ENCODE peak calls at places on chromosomes 4 and X, in seven cellular contexts. M is activated CD4-positive, CD25-positive, alpha-beta regulatory T cell; J is endodermal cell; P is AG09309; H is substantia nigra; Q is dermis blood vessel endothelial cell; S is T follicular helper cell. I is an unnamed sample.

GRCh38 chr4:77154074-77154473 is 2.9 kb upstream of the CCNG2 start:
- DNase-seq in S (no peak), J (no peak), Q (no peak), P (no peak), H (no peak), M (no peak), I (no peak)

GRCh38 chrX:132216806-132217202 is 2.4 kb downstream of the RAP2C start:
- DNase-seq in Q (peak; percentile 32), J (no peak), H (no peak), M (no peak), P (no peak), S (peak; percentile 11), I (peak; percentile 4)

GRCh38 chr4:20544645-20545044 is 155.6 kb upstream of the PACRGL start:
- DNase-seq in J (no peak), P (no peak), S (no peak), M (no peak), H (no peak), Q (peak; percentile 51), I (no peak)

GRCh38 chr4:114250439-114250891 is 271.0 kb upstream of the ARSJ start:
- DNase-seq in H (no peak), M (no peak), P (no peak), Q (no peak), S (no peak), J (no peak), I (no peak)

GRCh38 chrX:11688201-11688600 is 22.5 kb upstream of the ARHGAP6 start:
- DNase-seq in M (no peak), Q (no peak), H (no peak), S (no peak), P (no peak), J (no peak), I (no peak)

GRCh38 chrX:10932842-10933440 is 178.2 kb upstream of the HCCS start:
- DNase-seq in Q (peak; percentile 48), S (no peak), H (no peak), P (no peak), J (no peak), M (no peak), I (no peak)

GRCh38 chr4:111027526-111027925 is 404.6 kb upstream of the PITX2 start:
- DNase-seq in P (peak; percentile 85), H (no peak), S (no peak), M (no peak), J (no peak), Q (no peak), I (no peak)

GRCh38 chr4:26032142-26032541 is 118.1 kb downstream of the SMIM20 start:
- DNase-seq in P (no peak), J (no peak), H (no peak), M (no peak), S (no peak), Q (no peak), I (no peak)

GRCh38 chr4:183563874-183564273 is 59.0 kb downstream of the ING2 start:
- DNase-seq in P (peak; percentile 18), Q (no peak), J (no peak), H (no peak), M (no peak), S (no peak), I (no peak)

GRCh38 chr4:70892086-70892769 is 9.9 kb upstream of the MOB1B start:
- DNase-seq in P (no peak), Q (no peak), M (no peak), H (no peak), S (no peak), J (no peak), I (no peak)

GRCh38 chrX:49019599-49020249 is 17.7 kb upstream of the GRIPAP1 start:
- DNase-seq in J (no peak), S (no peak), P (no peak), M (no peak), Q (no peak), H (no peak), I (no peak)

GRCh38 chr4:33386761-33387160 is 2666.6 kb downstream of the PCDH7 start:
- DNase-seq in P (no peak), H (no peak), Q (no peak), M (no peak), S (no peak), J (no peak), I (no peak)

GRCh38 chrX:134604701-134605271 is 53.5 kb downstream of the PLAC1 start:
- DNase-seq in M (no peak), H (no peak), Q (peak; percentile 32), P (no peak), J (no peak), S (no peak), I (no peak)

GRCh38 chr4:47383829-47384427 is 79.6 kb downstream of the COMMD8 start:
- DNase-seq in M (no peak), P (no peak), S (no peak), Q (peak; percentile 43), H (no peak), J (no peak), I (no peak)

GRCh38 chr4:56910172-56910967 is 2.7 kb downstream of the REST start:
- DNase-seq in P (no peak), H (no peak), Q (no peak), J (no peak), S (no peak), M (no peak), I (no peak)

GRCh38 chr4:2354760-2355159 is 63.7 kb downstream of the ZFYVE28 start:
- DNase-seq in J (peak; percentile 33), Q (no peak), S (no peak), P (no peak), H (no peak), M (no peak), I (no peak)

GRCh38 chr4:112251044-112251632 is 19.6 kb downstream of the AP1AR start:
- DNase-seq in J (no peak), P (no peak), Q (no peak), S (no peak), M (no peak), H (no peak), I (no peak)

GRCh38 chr4:36332023-36332781 is 50.8 kb downstream of the DTHD1 start:
- DNase-seq in P (no peak), H (peak; percentile 43), S (no peak), Q (no peak), M (no peak), J (no peak), I (no peak)

GRCh38 chr4:148287111-148287510 is 155.1 kb downstream of the NR3C2 start:
- DNase-seq in Q (no peak), H (no peak), J (no peak), M (no peak), P (no peak), S (no peak), I (no peak)

GRCh38 chr4:114691865-114692264 is 93.3 kb downstream of the UGT8 start:
- DNase-seq in M (no peak), Q (no peak), J (no peak), H (no peak), S (no peak), P (no peak), I (no peak)

GRCh38 chr4:153758688-153759406 is 977 bp downstream of the RNF175 start:
- DNase-seq in Q (no peak), H (no peak), S (no peak), J (peak; percentile 60), M (no peak), P (no peak), I (no peak)

GRCh38 chr4:94889961-94890360 is 132.2 kb downstream of the BMPR1B start:
- DNase-seq in H (no peak), J (no peak), M (no peak), S (no peak), P (peak; percentile 72), Q (no peak), I (no peak)

GRCh38 chr4:83751336-83751949 is 215.5 kb downstream of the GPAT3 start:
- DNase-seq in M (no peak), H (no peak), S (no peak), J (no peak), Q (no peak), P (no peak), I (no peak)

GRCh38 chrX:51598899-51599298 is 19.8 kb downstream of the CENPVL3 start:
- DNase-seq in P (no peak), S (no peak), Q (no peak), J (no peak), H (no peak), M (no peak), I (no peak)

GRCh38 chrX:54043084-54043483 is 1.2 kb downstream of the PHF8 start:
- DNase-seq in J (no peak), P (no peak), H (no peak), S (no peak), Q (peak; percentile 11), M (no peak), I (no peak)

GRCh38 chrX:41655631-41656030 is 33.1 kb upstream of the GPR34 start:
- DNase-seq in H (no peak), P (no peak), Q (peak; percentile 8), S (no peak), M (no peak), J (no peak), I (no peak)

GRCh38 chr4:11439836-11440235 is 11.1 kb upstream of the HS3ST1 start:
- DNase-seq in Q (no peak), M (no peak), J (no peak), S (no peak), P (no peak), H (no peak), I (no peak)

GRCh38 chr4:3492741-3493719 is 29.9 kb downstream of the DOK7 start:
- DNase-seq in H (no peak), M (no peak), P (no peak), S (no peak), J (no peak), Q (no peak), I (no peak)

GRCh38 chr4:167234388-167234881 is at the start of gene SPOCK3:
- DNase-seq in H (peak; percentile 45), J (peak; percentile 87), S (no peak), M (no peak), Q (peak; percentile 6), P (no peak), I (no peak)

GRCh38 chr4:39044947-39045734 is 12.9 kb upstream of the TMEM156 start:
- DNase-seq in P (no peak), M (peak; percentile 12), H (no peak), J (peak; percentile 78), Q (peak; percentile 51), S (no peak), I (peak; percentile 27)

I was measured in T-helper 17 cell.